ENCODE peak calls at places on chromosome 22, in seven cellular contexts. One of them, this sample, is unnamed. For H3K36me3, the result is how much of the 10 kb centered on the place peaks cover.

GRCh38 chr22:28207281-28208030 is 288.4 kb upstream of the PITPNB start:
- DNase-seq in endodermal cell: no peak
- DNase-seq in Peyer's patch: no peak
- DNase-seq in heart left ventricle: no peak
- DNase-seq in neural progenitor cell: no peak
- DNase-seq in fibroblast of lung: peak
- DNase-seq in Caco-2: no peak
- DNase-seq in this sample: peak

GRCh38 chr22:44039566-44040171 is 15.6 kb downstream of the PARVB start:
- DNase-seq in heart left ventricle: no peak
- DNase-seq in neural progenitor cell: no peak
- DNase-seq in endodermal cell: no peak
- DNase-seq in Caco-2: no peak
- DNase-seq in fibroblast of lung: no peak
- DNase-seq in Peyer's patch: no peak
- DNase-seq in this sample: no peak

GRCh38 chr22:46660604-46661201 is 40.5 kb downstream of the GRAMD4 start:
- DNase-seq in Peyer's patch: peak
- DNase-seq in heart left ventricle: no peak
- DNase-seq in Caco-2: no peak
- DNase-seq in endodermal cell: no peak
- DNase-seq in fibroblast of lung: no peak
- DNase-seq in neural progenitor cell: no peak
- DNase-seq in this sample: no peak

GRCh38 chr22:42924436-42924835 is 67.4 kb upstream of the ARFGAP3 start:
- DNase-seq in Peyer's patch: no peak
- DNase-seq in neural progenitor cell: no peak
- DNase-seq in endodermal cell: no peak
- DNase-seq in heart left ventricle: no peak
- DNase-seq in Caco-2: no peak
- DNase-seq in fibroblast of lung: no peak
- DNase-seq in this sample: no peak

GRCh38 chr22:24772493-24773220 is 1.9 kb downstream of the PIWIL3 start:
- DNase-seq in neural progenitor cell: peak
- DNase-seq in Caco-2: peak
- DNase-seq in heart left ventricle: no peak
- DNase-seq in fibroblast of lung: peak
- DNase-seq in Peyer's patch: no peak
- DNase-seq in endodermal cell: peak
- DNase-seq in this sample: no peak

GRCh38 chr22:21866821-21867527 is 471 bp downstream of the MAPK1 start:
- DNase-seq in endodermal cell: peak
- DNase-seq in heart left ventricle: peak
- DNase-seq in Caco-2: no peak
- DNase-seq in fibroblast of lung: no peak
- DNase-seq in Peyer's patch: no peak
- DNase-seq in neural progenitor cell: peak
- DNase-seq in this sample: no peak

GRCh38 chr22:50260801-50261614 is 475 bp downstream of the MAPK12 start:
- DNase-seq in heart left ventricle: no peak
- DNase-seq in Caco-2: peak
- DNase-seq in fibroblast of lung: peak
- DNase-seq in Peyer's patch: no peak
- DNase-seq in endodermal cell: peak
- DNase-seq in neural progenitor cell: peak
- DNase-seq in this sample: no peak

GRCh38 chr22:32536352-32536751 is 61.7 kb downstream of the FBXO7 start:
- DNase-seq in neural progenitor cell: no peak
- DNase-seq in heart left ventricle: no peak
- DNase-seq in Caco-2: no peak
- DNase-seq in fibroblast of lung: no peak
- DNase-seq in endodermal cell: no peak
- DNase-seq in Peyer's patch: no peak
- DNase-seq in this sample: no peak

GRCh38 chr22:49896201-49896600 is 22.0 kb downstream of the ALG12 start:
- DNase-seq in Peyer's patch: no peak
- DNase-seq in Caco-2: no peak
- DNase-seq in endodermal cell: no peak
- DNase-seq in neural progenitor cell: no peak
- DNase-seq in fibroblast of lung: no peak
- DNase-seq in heart left ventricle: no peak
- DNase-seq in this sample: no peak

GRCh38 chr22:46622081-46622521 is 1.9 kb downstream of the GRAMD4 start:
- DNase-seq in neural progenitor cell: no peak
- DNase-seq in Caco-2: no peak
- DNase-seq in endodermal cell: no peak
- DNase-seq in heart left ventricle: peak
- DNase-seq in Peyer's patch: no peak
- DNase-seq in fibroblast of lung: no peak
- DNase-seq in this sample: no peak

GRCh38 chr22:24553597-24554315 is 1.2 kb downstream of the GUCD1 start:
- DNase-seq in Caco-2: no peak
- DNase-seq in neural progenitor cell: peak
- DNase-seq in fibroblast of lung: peak
- DNase-seq in Peyer's patch: peak
- DNase-seq in endodermal cell: no peak
- DNase-seq in heart left ventricle: peak
- DNase-seq in this sample: no peak

GRCh38 chr22:43905681-43906080 is 13.9 kb upstream of the PNPLA5 start:
- DNase-seq in Peyer's patch: no peak
- DNase-seq in neural progenitor cell: no peak
- DNase-seq in fibroblast of lung: no peak
- DNase-seq in endodermal cell: no peak
- DNase-seq in Caco-2: no peak
- DNase-seq in heart left ventricle: no peak
- DNase-seq in this sample: no peak

GRCh38 chr22:32342977-32343376 is 14.7 kb upstream of the RFPL3 start:
- DNase-seq in fibroblast of lung: no peak
- DNase-seq in heart left ventricle: no peak
- DNase-seq in endodermal cell: no peak
- DNase-seq in Caco-2: no peak
- DNase-seq in Peyer's patch: no peak
- DNase-seq in neural progenitor cell: no peak
- DNase-seq in this sample: no peak

GRCh38 chr22:19341500-19341899 is 50.0 kb upstream of the CLTCL1 start:
- DNase-seq in neural progenitor cell: no peak
- DNase-seq in heart left ventricle: no peak
- DNase-seq in endodermal cell: no peak
- DNase-seq in Caco-2: no peak
- DNase-seq in Peyer's patch: no peak
- DNase-seq in fibroblast of lung: no peak
- DNase-seq in this sample: no peak

GRCh38 chr22:47225080-47225930 is 462.9 kb downstream of the TBC1D22A start:
- DNase-seq in Caco-2: no peak
- DNase-seq in heart left ventricle: no peak
- DNase-seq in fibroblast of lung: no peak
- DNase-seq in neural progenitor cell: no peak
- DNase-seq in endodermal cell: no peak
- DNase-seq in Peyer's patch: no peak
- DNase-seq in this sample: no peak

GRCh38 chr22:25060522-25061071 is 108.1 kb downstream of the KIAA1671 start:
- DNase-seq in endodermal cell: no peak
- DNase-seq in heart left ventricle: no peak
- DNase-seq in neural progenitor cell: no peak
- DNase-seq in fibroblast of lung: no peak
- DNase-seq in Caco-2: no peak
- DNase-seq in Peyer's patch: no peak
- DNase-seq in this sample: no peak

GRCh38 chr22:19173047-19174035 is 5.2 kb downstream of the SLC25A1 start:
- DNase-seq in Peyer's patch: peak
- DNase-seq in endodermal cell: no peak
- DNase-seq in heart left ventricle: no peak
- DNase-seq in neural progenitor cell: peak
- DNase-seq in Caco-2: no peak
- DNase-seq in fibroblast of lung: no peak
- DNase-seq in this sample: no peak

GRCh38 chr22:50148991-50149721 is 21.4 kb upstream of the PANX2 start:
- DNase-seq in Peyer's patch: peak
- DNase-seq in Caco-2: peak
- DNase-seq in heart left ventricle: peak
- DNase-seq in neural progenitor cell: peak
- DNase-seq in endodermal cell: peak
- DNase-seq in fibroblast of lung: peak
- DNase-seq in this sample: no peak

GRCh38 chr22:47107431-47107830 is 345.0 kb downstream of the TBC1D22A start:
- DNase-seq in neural progenitor cell: no peak
- DNase-seq in Caco-2: no peak
- DNase-seq in heart left ventricle: no peak
- DNase-seq in Peyer's patch: no peak
- DNase-seq in fibroblast of lung: peak
- DNase-seq in endodermal cell: no peak
- DNase-seq in this sample: peak

GRCh38 chr22:30945653-30946052 is 22.9 kb downstream of the MORC2 start:
- DNase-seq in neural progenitor cell: no peak
- DNase-seq in endodermal cell: no peak
- DNase-seq in Peyer's patch: no peak
- DNase-seq in heart left ventricle: no peak
- DNase-seq in Caco-2: no peak
- DNase-seq in fibroblast of lung: no peak
- DNase-seq in this sample: no peak
- H3K36me3 ChIP-seq in neural progenitor cell: under half
- H3K36me3 ChIP-seq in endodermal cell: half or more
- H3K36me3 ChIP-seq in Peyer's patch: half or more
- H3K36me3 ChIP-seq in heart left ventricle: under half
- H3K36me3 ChIP-seq in Caco-2: under half
- H3K36me3 ChIP-seq in fibroblast of lung: under half
- H3K36me3 ChIP-seq in this sample: under half

DNA sequence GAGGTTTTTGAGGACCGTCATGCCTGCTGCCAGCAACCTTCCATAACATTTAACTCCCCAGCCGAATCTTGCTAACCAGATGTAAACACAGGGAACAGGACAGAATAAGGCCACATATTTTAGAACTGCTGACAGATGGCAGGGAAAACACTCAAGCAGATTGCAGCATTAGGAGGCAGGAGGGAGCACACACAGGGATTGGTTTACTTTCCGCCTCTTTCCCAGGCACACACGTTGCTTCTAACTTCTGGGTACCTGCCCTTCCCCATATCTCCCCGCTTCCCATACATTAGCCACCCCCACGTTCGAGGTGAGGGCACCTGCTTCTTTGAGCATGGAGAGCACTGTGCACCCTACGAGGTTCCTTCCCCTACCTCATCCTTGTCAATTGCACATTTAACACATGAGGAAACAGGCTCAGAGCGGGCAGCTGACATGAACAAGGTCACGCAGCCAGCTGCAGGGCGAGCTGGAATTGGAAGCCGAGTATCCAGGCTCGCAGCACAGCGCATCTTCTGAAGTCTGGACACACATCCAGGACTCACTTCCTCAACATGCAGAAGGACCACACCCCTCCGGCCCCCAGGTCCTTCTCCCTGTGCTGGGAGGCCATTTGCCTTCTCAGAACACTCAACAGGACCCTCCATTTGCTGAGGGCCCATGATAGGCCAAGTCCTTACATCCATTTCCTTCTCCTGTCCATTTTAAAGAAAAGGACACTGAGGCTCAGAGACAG is 18.7 kb downstream of the ASPHD2 start:
- DNase-seq in endodermal cell: no peak
- DNase-seq in neural progenitor cell: no peak
- DNase-seq in fibroblast of lung: no peak
- DNase-seq in Peyer's patch: no peak
- DNase-seq in heart left ventricle: no peak
- DNase-seq in Caco-2: no peak
- DNase-seq in this sample: no peak
- H3K4me3 ChIP-seq in endodermal cell: no peak
- H3K4me3 ChIP-seq in neural progenitor cell: no peak
- H3K4me3 ChIP-seq in fibroblast of lung: no peak
- H3K4me3 ChIP-seq in Peyer's patch: no peak
- H3K4me3 ChIP-seq in heart left ventricle: no peak
- H3K4me3 ChIP-seq in Caco-2: no peak
- H3K4me3 ChIP-seq in this sample: no peak

GRCh38 chr22:39125622-39126021 is 26.9 kb downstream of the CBX7 start:
- DNase-seq in Peyer's patch: no peak
- DNase-seq in heart left ventricle: no peak
- DNase-seq in fibroblast of lung: no peak
- DNase-seq in neural progenitor cell: no peak
- DNase-seq in endodermal cell: no peak
- DNase-seq in Caco-2: no peak
- DNase-seq in this sample: no peak
- H3K36me3 ChIP-seq in Peyer's patch: under half
- H3K36me3 ChIP-seq in heart left ventricle: under half
- H3K36me3 ChIP-seq in fibroblast of lung: under half
- H3K36me3 ChIP-seq in neural progenitor cell: under half
- H3K36me3 ChIP-seq in endodermal cell: under half
- H3K36me3 ChIP-seq in Caco-2: under half
- H3K36me3 ChIP-seq in this sample: under half

DNA sequence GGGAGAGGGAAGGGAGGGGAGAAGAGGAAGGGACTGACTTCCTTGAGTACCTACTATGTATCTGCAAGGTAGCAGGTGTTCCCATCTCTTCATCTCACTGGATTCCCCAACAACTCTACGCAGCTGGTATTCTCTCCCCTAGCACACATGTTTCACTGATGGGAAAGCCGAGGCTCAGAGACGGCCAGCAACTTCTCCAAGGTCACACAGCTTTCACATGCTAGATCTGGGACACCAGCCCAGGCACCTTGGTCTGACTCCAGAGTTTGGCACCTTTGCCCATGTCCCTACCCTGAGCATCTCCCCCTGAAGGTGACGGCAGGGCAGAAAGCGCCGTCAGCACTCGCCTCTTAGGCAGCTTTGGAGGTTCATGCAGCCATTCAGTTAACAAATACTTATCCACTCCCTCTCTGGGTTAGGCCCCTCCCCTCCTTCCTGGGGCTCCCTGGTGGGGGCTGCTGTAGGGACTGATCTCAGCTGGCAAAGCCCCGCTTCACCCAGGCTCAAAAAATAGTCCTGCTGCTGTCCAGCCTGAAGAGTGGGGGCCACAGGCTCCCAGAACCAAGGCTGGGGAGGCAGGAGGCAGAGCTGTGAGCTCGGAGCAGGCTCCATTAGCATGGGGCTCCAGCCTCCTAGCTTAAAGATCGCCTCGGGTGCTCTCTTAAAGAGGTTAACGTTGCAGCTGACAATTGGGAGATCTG is 79.4 kb downstream of the IGLL1 start:
- DNase-seq in Caco-2: no peak
- DNase-seq in Peyer's patch: no peak
- DNase-seq in heart left ventricle: peak
- DNase-seq in neural progenitor cell: no peak
- DNase-seq in endodermal cell: no peak
- DNase-seq in fibroblast of lung: no peak
- DNase-seq in this sample: no peak
- H3K4me3 ChIP-seq in Caco-2: no peak
- H3K4me3 ChIP-seq in Peyer's patch: no peak
- H3K4me3 ChIP-seq in heart left ventricle: no peak
- H3K4me3 ChIP-seq in neural progenitor cell: no peak
- H3K4me3 ChIP-seq in endodermal cell: no peak
- H3K4me3 ChIP-seq in fibroblast of lung: no peak
- H3K4me3 ChIP-seq in this sample: no peak

DNA sequence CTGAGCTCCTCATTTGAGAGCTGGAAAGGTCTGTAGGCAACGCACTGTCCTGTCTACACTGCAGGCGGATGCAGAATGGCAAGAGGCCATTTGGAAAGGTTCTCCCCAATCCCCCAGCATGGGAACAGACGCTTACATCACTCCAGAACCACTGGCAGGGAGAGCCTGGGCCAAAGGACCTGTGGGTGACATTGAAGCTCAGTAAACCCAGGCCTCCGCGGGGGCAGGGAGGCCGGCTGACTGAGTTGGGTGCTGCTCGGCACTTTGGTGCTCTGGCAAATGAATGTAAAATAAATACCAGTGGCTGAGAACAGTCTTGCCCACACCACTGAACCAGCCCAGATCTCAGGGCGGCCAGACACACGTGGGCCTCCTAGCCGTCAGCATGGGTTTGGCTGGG is 22.4 kb downstream of the TOM1 start:
- DNase-seq in endodermal cell: no peak
- DNase-seq in neural progenitor cell: no peak
- DNase-seq in heart left ventricle: peak
- DNase-seq in Peyer's patch: no peak
- DNase-seq in fibroblast of lung: no peak
- DNase-seq in Caco-2: no peak
- DNase-seq in this sample: no peak
- H3K36me3 ChIP-seq in endodermal cell: under half
- H3K36me3 ChIP-seq in neural progenitor cell: under half
- H3K36me3 ChIP-seq in heart left ventricle: under half
- H3K36me3 ChIP-seq in Peyer's patch: half or more
- H3K36me3 ChIP-seq in fibroblast of lung: under half
- H3K36me3 ChIP-seq in Caco-2: under half
- H3K36me3 ChIP-seq in this sample: under half

This sample was measured in BJ.